ENCODE peak calls at places on chromosomes 16 and 17, in seven cellular contexts. Y is psoas muscle; Q is K562; O is pancreas; S is left lung; N is upper lobe of right lung; K is CD8-positive, alpha-beta T cell. A is an unnamed sample.

GRCh38 chr17:13030459-13031305 is 12.9 kb upstream of the ELAC2 start:
- ATAC-seq in Y (no peak), Q (peak; percentile 63), O (peak; percentile 86), S (peak; percentile 86), N (peak; percentile 78), K (peak; percentile 67), A (no peak)

GRCh38 chr16:14549789-14550153 is 80.3 kb downstream of the PARN start:
- ATAC-seq in Y (no peak), Q (no peak), O (peak; percentile 78), S (peak; percentile 69), N (peak; percentile 45), K (no peak), A (no peak)

GRCh38 chr16:81314603-81315270 is at the start of gene GAN:
- ATAC-seq in Y (peak; percentile 99), Q (peak; percentile 97), O (peak; percentile 98), S (peak; percentile 98), N (peak; percentile 99), K (peak; percentile 96), A (peak; percentile 98)

GRCh38 chr16:77307764-77308561 is 108.8 kb downstream of the SYCE1L start:
- ATAC-seq in Y (no peak), Q (no peak), O (peak; percentile 45), S (peak; percentile 60), N (peak; percentile 50), K (no peak), A (no peak)

GRCh38 chr17:35596072-35596471 is 8.9 kb downstream of the AP2B1 start:
- ATAC-seq in Y (no peak), Q (no peak), O (no peak), S (peak; percentile 83), N (peak; percentile 62), K (no peak), A (no peak)

GRCh38 chr17:39716879-39717536 is 13.3 kb downstream of the MIEN1 start:
- ATAC-seq in Y (peak; percentile 56), Q (peak; percentile 37), O (peak; percentile 64), S (peak; percentile 86), N (peak; percentile 88), K (no peak), A (no peak)

GRCh38 chr16:82971126-82971525 is 344.4 kb downstream of the CDH13 start:
- ATAC-seq in Y (no peak), Q (no peak), O (no peak), S (no peak), N (no peak), K (no peak), A (no peak)

GRCh38 chr17:21233581-21234337 is 19.5 kb downstream of the NATD1 start:
- ATAC-seq in Y (no peak), Q (no peak), O (no peak), S (no peak), N (no peak), K (no peak), A (peak; percentile 81)

GRCh38 chr17:3730881-3731429 is 7.3 kb downstream of the HASPIN start:
- ATAC-seq in Y (peak; percentile 57), Q (no peak), O (no peak), S (no peak), N (no peak), K (no peak), A (no peak)

GRCh38 chr17:67126983-67127382 is 82.6 kb downstream of the CACNG1 start:
- ATAC-seq in Y (no peak), Q (no peak), O (no peak), S (no peak), N (peak; percentile 70), K (no peak), A (no peak)
- TF ChIP-seq CTCF in Y (no peak), Q (no peak), O (no peak), S (no peak), N (no peak), K (no peak), A (no peak)

GRCh38 chr16:87506423-87507350 is 13.9 kb upstream of the ZCCHC14 start:
- ATAC-seq in Y (no peak), Q (peak; percentile 21), O (peak; percentile 87), S (peak; percentile 17), N (no peak), K (no peak), A (no peak)
- H3K4me3 ChIP-seq in Y (no peak overlapping the region), Q (no peak overlapping the region), O (no peak overlapping the region), S (no peak overlapping the region), N (no peak overlapping the region), K (no peak overlapping the region), A (no peak overlapping the region)

DNA sequence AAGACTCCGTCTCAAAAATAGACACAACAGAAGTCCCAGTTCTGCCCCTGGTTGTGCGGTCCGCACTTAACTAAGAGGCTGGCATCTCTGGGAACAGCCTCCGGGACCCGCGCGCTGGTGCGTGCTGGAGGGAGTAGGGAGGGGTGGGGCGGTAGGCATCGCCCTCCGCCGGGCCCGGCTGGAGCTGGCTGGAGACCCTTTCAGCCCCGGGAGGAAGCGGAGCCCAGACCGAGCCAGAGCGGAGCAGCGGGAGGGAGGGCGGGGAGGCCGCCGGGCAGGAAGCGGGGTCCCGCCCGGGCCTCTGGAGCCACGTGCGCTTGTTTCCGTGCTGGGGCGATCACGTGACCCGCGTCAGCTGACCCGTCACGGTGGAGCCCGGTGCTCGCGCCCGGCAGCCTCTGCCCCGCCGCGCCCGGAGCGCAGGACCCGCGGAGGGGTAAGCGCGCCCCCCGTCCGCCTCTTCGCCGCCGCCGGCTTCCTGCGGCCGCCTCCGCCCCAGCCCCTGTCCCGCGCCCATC is at the start of gene WDR81:
- ATAC-seq in Y (peak; percentile 72), Q (peak; percentile 78), O (peak; percentile 85), S (peak; percentile 85), N (peak; percentile 87), K (peak; percentile 71), A (peak; percentile 89)
- H3K4me1 ChIP-seq in Y (peaks cover 57% of the 10 kb centered on the region), Q (peaks cover 14% of the 10 kb centered on the region), O (no peaks in the 10 kb centered on the region), S (peaks cover 87% of the 10 kb centered on the region), N (peaks cover 52% of the 10 kb centered on the region), K (peaks cover 52% of the 10 kb centered on the region), A (peaks cover 81% of the 10 kb centered on the region)

GRCh38 chr17:32297860-32298259 is 32.2 kb downstream of the RHBDL3 start:
- ATAC-seq in Y (no peak), Q (no peak), O (no peak), S (no peak), N (no peak), K (no peak), A (no peak)

GRCh38 chr17:32297424-32297823 is 31.8 kb downstream of the RHBDL3 start:
- ATAC-seq in Y (no peak), Q (no peak), O (no peak), S (no peak), N (no peak), K (no peak), A (no peak)

GRCh38 chr17:32298298-32298697 is 32.7 kb downstream of the RHBDL3 start:
- ATAC-seq in Y (no peak), Q (peak; percentile 45), O (no peak), S (no peak), N (peak; percentile 32), K (no peak), A (peak; percentile 55)

GRCh38 chr17:32299579-32300158 is 34.0 kb downstream of the RHBDL3 start:
- ATAC-seq in Y (no peak), Q (peak; percentile 20), O (no peak), S (no peak), N (no peak), K (no peak), A (no peak)

GRCh38 chr17:32298721-32299578 is 33.3 kb downstream of the RHBDL3 start:
- ATAC-seq in Y (no peak), Q (no peak), O (no peak), S (no peak), N (no peak), K (no peak), A (no peak)
- TF ChIP-seq CTCF in Y (no peak), Q (no peak), O (no peak), S (no peak), N (no peak), K (no peak), A (no peak)

GRCh38 chr16:85463228-85463611 is 149.9 kb upstream of the GSE1 start:
- ATAC-seq in Y (no peak), Q (peak; percentile 18), O (no peak), S (no peak), N (no peak), K (no peak), A (no peak)
- H3K4me3 ChIP-seq in Y (peak overlapping the region; percentile 42), Q (peak overlapping the region; percentile 36), O (no peak overlapping the region), S (no peak overlapping the region), N (peak overlapping the region; percentile 29), K (no peak overlapping the region), A (peak overlapping the region; percentile 52)

GRCh38 chr17:82241926-82242697 is 13.3 kb downstream of the SLC16A3 start:
- ATAC-seq in Y (peak; percentile 12), Q (peak; percentile 73), O (peak; percentile 17), S (peak; percentile 52), N (peak; percentile 35), K (no peak), A (peak; percentile 8)

GRCh38 chr17:82241183-82241925 is 12.5 kb downstream of the SLC16A3 start:
- ATAC-seq in Y (peak; percentile 28), Q (no peak), O (peak; percentile 48), S (peak; percentile 57), N (peak; percentile 68), K (no peak), A (peak; percentile 47)

GRCh38 chr17:82242977-82243647 is 14.3 kb downstream of the SLC16A3 start:
- ATAC-seq in Y (peak; percentile 49), Q (no peak), O (peak; percentile 67), S (peak; percentile 26), N (peak; percentile 28), K (no peak), A (peak; percentile 65)

GRCh38 chr17:82243648-82244412 is 15.0 kb downstream of the SLC16A3 start:
- ATAC-seq in Y (no peak), Q (no peak), O (no peak), S (no peak), N (no peak), K (no peak), A (no peak)

DNA sequence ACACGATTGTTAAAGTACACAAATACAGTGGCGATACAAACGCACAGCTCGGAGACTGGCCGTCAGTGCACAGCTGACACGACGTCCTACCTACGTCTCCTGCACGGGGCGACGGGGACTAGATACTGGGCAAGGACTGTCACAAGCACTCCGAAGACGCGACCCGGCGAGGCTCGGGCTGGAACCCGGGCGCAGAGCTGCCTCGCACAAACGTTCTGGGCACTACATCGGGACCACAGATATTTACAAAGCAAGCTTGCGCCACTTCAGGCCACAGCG is 13.8 kb downstream of the SLC16A3 start:
- ATAC-seq in Y (no peak), Q (no peak), O (no peak), S (peak; percentile 0), N (no peak), K (no peak), A (no peak)
- H3K4me1 ChIP-seq in Y (peaks cover 83% of the 10 kb centered on the region), Q (peaks cover 44% of the 10 kb centered on the region), O (peaks cover 8% of the 10 kb centered on the region), S (peaks cover 79% of the 10 kb centered on the region), N (peaks cover 77% of the 10 kb centered on the region), K (peaks cover 38% of the 10 kb centered on the region), A (peaks cover 12% of the 10 kb centered on the region)

GRCh38 chr16:54929090-54930033 is 1.3 kb upstream of the IRX5 start:
- ATAC-seq in Y (peak; percentile 97), Q (peak; percentile 92), O (peak; percentile 90), S (peak; percentile 87), N (peak; percentile 90), K (peak; percentile 96), A (peak; percentile 97)
- TF ChIP-seq CTCF in Y (peak; percentile 25), Q (no peak), O (no peak), S (no peak), N (no peak), K (no peak), A (no peak)

GRCh38 chr16:15856901-15857778 is at the start of gene MYH11:
- ATAC-seq in Y (peak; percentile 52), Q (no peak), O (no peak), S (peak; percentile 26), N (peak; percentile 37), K (no peak), A (peak; percentile 50)
- H3K4me3 ChIP-seq in Y (peak within 1 kb of the TSS; percentile 61), Q (no peak within 1 kb of the TSS), O (no peak within 1 kb of the TSS), S (peak within 1 kb of the TSS; percentile 28), N (peak within 1 kb of the TSS; percentile 45), K (peak within 1 kb of the TSS; percentile 9), A (peak within 1 kb of the TSS; percentile 54)

A was measured in gastroesophageal sphincter.